ENCODE peak calls at places on chromosomes 2 and 18, in five cellular contexts. Q is BJ; O is stimulated activated CD4-positive, alpha-beta T cell treated with anti-CD3 and anti-CD28 coated beads, Interleukin-2, amount 100 ng/mL, for 24 hours; R is NCI-H748 treated with DMSO at 0.1 percent for 48 hours; B is iPS-NIHi11. L is an unnamed sample.

GRCh38 chr2:9554841-9555337 is 741 bp downstream of the ADAM17 start:
- DNase-seq in Q (no peak), R (no peak), O (peak; percentile 8), B (no peak), L (peak; percentile 61)

GRCh38 chr2:47178359-47178758 is 23.3 kb upstream of the STPG4 start:
- DNase-seq in R (no peak), Q (no peak), B (no peak), O (no peak), L (no peak)

GRCh38 chr2:72325592-72326422 is 178.1 kb upstream of the CYP26B1 start:
- DNase-seq in O (peak; percentile 30), Q (no peak), R (no peak), B (peak; percentile 40), L (no peak)

GRCh38 chr2:147223553-147223952 is 621.3 kb upstream of the ACVR2A start:
- DNase-seq in O (no peak), R (peak; percentile 80), Q (no peak), B (no peak), L (no peak)

GRCh38 chr2:10079192-10079930 is 850 bp downstream of the CYS1 start:
- DNase-seq in Q (peak; percentile 27), R (peak; percentile 56), B (peak; percentile 75), O (peak; percentile 22), L (no peak)

GRCh38 chr2:208064220-208064951 is 39.1 kb upstream of the PLEKHM3 start:
- DNase-seq in O (no peak), Q (peak; percentile 85), R (no peak), B (no peak), L (peak; percentile 72)

GRCh38 chr18:45050712-45051639 is 370.3 kb downstream of the SETBP1 start:
- DNase-seq in O (no peak), B (no peak), Q (peak; percentile 87), R (no peak), L (no peak)

GRCh38 chr2:227862227-227862740 is 9.1 kb upstream of the DAW1 start:
- DNase-seq in R (peak; percentile 10), O (no peak), Q (no peak), B (peak; percentile 48), L (peak; percentile 53)

GRCh38 chr2:194826241-194826640 is 830.8 kb upstream of the SLC39A10 start:
- DNase-seq in Q (no peak), O (no peak), B (no peak), R (no peak), L (no peak)

GRCh38 chr18:31070206-31070605 is 27.7 kb upstream of the DSC3 start:
- DNase-seq in Q (no peak), R (no peak), O (no peak), B (no peak), L (no peak)

GRCh38 chr2:69376385-69376784 is 10.6 kb downstream of the GFPT1 start:
- DNase-seq in O (no peak), Q (no peak), B (no peak), R (no peak), L (no peak)

GRCh38 chr18:22935431-22935830 is 2.3 kb downstream of the RBBP8 start:
- DNase-seq in R (no peak), B (no peak), Q (no peak), O (no peak), L (no peak)

GRCh38 chr18:79518028-79518682 is 122.4 kb downstream of the NFATC1 start:
- DNase-seq in B (no peak), Q (no peak), R (no peak), O (no peak), L (no peak)

GRCh38 chr2:182610231-182610630 is 105.8 kb upstream of the DNAJC10 start:
- DNase-seq in Q (no peak), B (no peak), R (no peak), O (no peak), L (peak; percentile 16)

GRCh38 chr2:28080911-28081310 is 190.4 kb downstream of the BABAM2 start:
- DNase-seq in B (peak; percentile 7), Q (peak; percentile 49), O (no peak), R (no peak), L (no peak)

L was measured in MV-4-11.